ENCODE peak calls at places on chromosome 21, in eight cellular contexts. One of them, this sample, is unnamed.
A peak's percentile ranks its signal among the peaks of the same experiment; 100 is the strongest.

GRCh38 chr21:37032877-37033471 is 26.5 kb downstream of the RIPPLY3 start:
- DNase-seq in GM04504: peak; percentile 51
- DNase-seq in T-helper 1 cell: no peak
- DNase-seq in tibial artery: no peak
- DNase-seq in RKO: peak; percentile 72
- DNase-seq in AG08395: peak; percentile 67
- DNase-seq in AG10803: peak; percentile 51
- DNase-seq in heart right ventricle: no peak
- DNase-seq in this sample: no peak

GRCh38 chr21:44844256-44844655 is 26.4 kb upstream of the SUMO3 start:
- DNase-seq in heart right ventricle: no peak
- DNase-seq in AG08395: no peak
- DNase-seq in tibial artery: peak; percentile 62
- DNase-seq in RKO: no peak
- DNase-seq in GM04504: no peak
- DNase-seq in AG10803: no peak
- DNase-seq in T-helper 1 cell: no peak
- DNase-seq in this sample: no peak

GRCh38 chr21:16879479-16879878 is 633.4 kb upstream of the CXADR start:
- DNase-seq in RKO: no peak
- DNase-seq in tibial artery: no peak
- DNase-seq in GM04504: no peak
- DNase-seq in AG10803: no peak
- DNase-seq in AG08395: no peak
- DNase-seq in heart right ventricle: no peak
- DNase-seq in T-helper 1 cell: no peak
- DNase-seq in this sample: no peak

GRCh38 chr21:26438976-26439375 is 134.1 kb downstream of the CYYR1 start:
- DNase-seq in AG10803: no peak
- DNase-seq in AG08395: no peak
- DNase-seq in T-helper 1 cell: no peak
- DNase-seq in GM04504: no peak
- DNase-seq in tibial artery: no peak
- DNase-seq in RKO: no peak
- DNase-seq in heart right ventricle: no peak
- DNase-seq in this sample: no peak

GRCh38 chr21:34027727-34028461 is 45.5 kb upstream of the MRPS6 start:
- DNase-seq in RKO: no peak
- DNase-seq in AG08395: no peak
- DNase-seq in AG10803: peak; percentile 36
- DNase-seq in T-helper 1 cell: no peak
- DNase-seq in tibial artery: no peak
- DNase-seq in heart right ventricle: no peak
- DNase-seq in GM04504: no peak
- DNase-seq in this sample: no peak

GRCh38 chr21:46136739-46137349 is 18.5 kb downstream of the FTCD start:
- DNase-seq in AG08395: no peak
- DNase-seq in heart right ventricle: no peak
- DNase-seq in RKO: no peak
- DNase-seq in tibial artery: no peak
- DNase-seq in AG10803: no peak
- DNase-seq in T-helper 1 cell: no peak
- DNase-seq in GM04504: no peak
- DNase-seq in this sample: no peak

GRCh38 chr21:45381865-45382697 is 22.9 kb upstream of the COL18A1 start:
- DNase-seq in tibial artery: peak; percentile 62
- DNase-seq in T-helper 1 cell: no peak
- DNase-seq in RKO: no peak
- DNase-seq in AG10803: no peak
- DNase-seq in GM04504: no peak
- DNase-seq in AG08395: no peak
- DNase-seq in heart right ventricle: no peak
- DNase-seq in this sample: no peak

GRCh38 chr21:42439284-42440186 is 35.8 kb downstream of the UBASH3A start:
- DNase-seq in AG08395: no peak
- DNase-seq in GM04504: no peak
- DNase-seq in RKO: no peak
- DNase-seq in tibial artery: no peak
- DNase-seq in T-helper 1 cell: no peak
- DNase-seq in heart right ventricle: no peak
- DNase-seq in AG10803: no peak
- DNase-seq in this sample: no peak

GRCh38 chr21:14740692-14741091 is 194.6 kb upstream of the SAMSN1 start:
- DNase-seq in GM04504: no peak
- DNase-seq in heart right ventricle: no peak
- DNase-seq in T-helper 1 cell: no peak
- DNase-seq in AG08395: no peak
- DNase-seq in tibial artery: no peak
- DNase-seq in RKO: peak; percentile 24
- DNase-seq in AG10803: no peak
- DNase-seq in this sample: no peak

GRCh38 chr21:38958940-38959685 is 153.4 kb downstream of the ETS2 start:
- DNase-seq in RKO: no peak
- DNase-seq in AG08395: peak; percentile 75
- DNase-seq in GM04504: peak; percentile 69
- DNase-seq in heart right ventricle: peak; percentile 47
- DNase-seq in AG10803: peak; percentile 77
- DNase-seq in T-helper 1 cell: no peak
- DNase-seq in tibial artery: no peak
- DNase-seq in this sample: peak; percentile 62

This sample was measured in SK-N-DZ.